ENCODE peak calls at places on chromosomes 7 and 10, in eight cellular contexts. One of them, this sample, is unnamed.

GRCh38 chr10:70324341-70324861 is 40.6 kb upstream of the NPFFR1 start:
- DNase-seq in CD8-positive, alpha-beta memory T cell: no peak
- DNase-seq in AG04449: no peak
- DNase-seq in cardiac muscle cell: no peak
- DNase-seq in CD4-positive, alpha-beta memory T cell: no peak
- DNase-seq in AG10803: no peak
- DNase-seq in heart right ventricle: no peak
- DNase-seq in right atrium auricular region: no peak
- DNase-seq in this sample: no peak

GRCh38 chr7:134454277-134454676 is 4.6 kb downstream of the AKR1B1 start:
- DNase-seq in CD8-positive, alpha-beta memory T cell: no peak
- DNase-seq in AG10803: peak; percentile 47
- DNase-seq in AG04449: no peak
- DNase-seq in CD4-positive, alpha-beta memory T cell: peak; percentile 22
- DNase-seq in heart right ventricle: no peak
- DNase-seq in cardiac muscle cell: no peak
- DNase-seq in right atrium auricular region: no peak
- DNase-seq in this sample: no peak

GRCh38 chr10:97407211-97407951 is 6.2 kb upstream of the RRP12 start:
- DNase-seq in right atrium auricular region: no peak
- DNase-seq in AG10803: peak; percentile 81
- DNase-seq in cardiac muscle cell: peak; percentile 85
- DNase-seq in CD8-positive, alpha-beta memory T cell: peak; percentile 39
- DNase-seq in AG04449: no peak
- DNase-seq in heart right ventricle: no peak
- DNase-seq in CD4-positive, alpha-beta memory T cell: peak; percentile 78
- DNase-seq in this sample: peak; percentile 28

GRCh38 chr7:4849390-4849789 is 12.4 kb downstream of the PAPOLB start:
- DNase-seq in CD8-positive, alpha-beta memory T cell: no peak
- DNase-seq in heart right ventricle: no peak
- DNase-seq in AG10803: peak; percentile 30
- DNase-seq in right atrium auricular region: no peak
- DNase-seq in CD4-positive, alpha-beta memory T cell: no peak
- DNase-seq in cardiac muscle cell: peak; percentile 17
- DNase-seq in AG04449: no peak
- DNase-seq in this sample: no peak

GRCh38 chr10:131773989-131774343 is 126.8 kb upstream of the PPP2R2D start:
- DNase-seq in CD4-positive, alpha-beta memory T cell: no peak
- DNase-seq in heart right ventricle: no peak
- DNase-seq in AG04449: no peak
- DNase-seq in cardiac muscle cell: no peak
- DNase-seq in right atrium auricular region: no peak
- DNase-seq in CD8-positive, alpha-beta memory T cell: no peak
- DNase-seq in AG10803: no peak
- DNase-seq in this sample: no peak

GRCh38 chr7:102287082-102287464 is 405 bp downstream of the SH2B2 start:
- DNase-seq in heart right ventricle: no peak
- DNase-seq in right atrium auricular region: no peak
- DNase-seq in cardiac muscle cell: no peak
- DNase-seq in AG10803: no peak
- DNase-seq in CD8-positive, alpha-beta memory T cell: no peak
- DNase-seq in AG04449: no peak
- DNase-seq in CD4-positive, alpha-beta memory T cell: no peak
- DNase-seq in this sample: no peak

GRCh38 chr7:37052673-37053072 is 328.4 kb upstream of the AOAH start:
- DNase-seq in right atrium auricular region: no peak
- DNase-seq in CD8-positive, alpha-beta memory T cell: no peak
- DNase-seq in AG10803: peak; percentile 4
- DNase-seq in cardiac muscle cell: peak; percentile 68
- DNase-seq in heart right ventricle: no peak
- DNase-seq in AG04449: no peak
- DNase-seq in CD4-positive, alpha-beta memory T cell: peak; percentile 2
- DNase-seq in this sample: no peak

GRCh38 chr10:114335614-114336013 is 68.7 kb downstream of the AFAP1L2 start:
- DNase-seq in right atrium auricular region: no peak
- DNase-seq in heart right ventricle: no peak
- DNase-seq in AG04449: no peak
- DNase-seq in cardiac muscle cell: no peak
- DNase-seq in CD4-positive, alpha-beta memory T cell: no peak
- DNase-seq in CD8-positive, alpha-beta memory T cell: no peak
- DNase-seq in AG10803: no peak
- DNase-seq in this sample: no peak

GRCh38 chr7:27516415-27516814 is 146.3 kb downstream of the HIBADH start:
- DNase-seq in CD8-positive, alpha-beta memory T cell: no peak
- DNase-seq in AG04449: no peak
- DNase-seq in heart right ventricle: no peak
- DNase-seq in AG10803: no peak
- DNase-seq in cardiac muscle cell: no peak
- DNase-seq in right atrium auricular region: no peak
- DNase-seq in CD4-positive, alpha-beta memory T cell: no peak
- DNase-seq in this sample: no peak

GRCh38 chr10:113953505-113954272 is 90.0 kb upstream of the ADRB1 start:
- DNase-seq in heart right ventricle: no peak
- DNase-seq in right atrium auricular region: no peak
- DNase-seq in cardiac muscle cell: no peak
- DNase-seq in CD8-positive, alpha-beta memory T cell: no peak
- DNase-seq in AG10803: no peak
- DNase-seq in CD4-positive, alpha-beta memory T cell: no peak
- DNase-seq in AG04449: no peak
- DNase-seq in this sample: no peak

GRCh38 chr7:135802697-135803096 is 54.1 kb upstream of the FAM180A start:
- DNase-seq in CD4-positive, alpha-beta memory T cell: no peak
- DNase-seq in cardiac muscle cell: peak; percentile 20
- DNase-seq in AG04449: no peak
- DNase-seq in CD8-positive, alpha-beta memory T cell: no peak
- DNase-seq in right atrium auricular region: no peak
- DNase-seq in heart right ventricle: no peak
- DNase-seq in AG10803: no peak
- DNase-seq in this sample: no peak

GRCh38 chr10:24324651-24325050 is 115.7 kb downstream of the KIAA1217 start:
- DNase-seq in cardiac muscle cell: no peak
- DNase-seq in AG10803: no peak
- DNase-seq in AG04449: no peak
- DNase-seq in heart right ventricle: no peak
- DNase-seq in CD4-positive, alpha-beta memory T cell: no peak
- DNase-seq in CD8-positive, alpha-beta memory T cell: no peak
- DNase-seq in right atrium auricular region: no peak
- DNase-seq in this sample: no peak

GRCh38 chr7:124781907-124782306 is 16.3 kb upstream of the GPR37 start:
- DNase-seq in AG10803: no peak
- DNase-seq in CD4-positive, alpha-beta memory T cell: no peak
- DNase-seq in cardiac muscle cell: no peak
- DNase-seq in CD8-positive, alpha-beta memory T cell: no peak
- DNase-seq in heart right ventricle: no peak
- DNase-seq in right atrium auricular region: no peak
- DNase-seq in AG04449: no peak
- DNase-seq in this sample: no peak

GRCh38 chr10:132095403-132096113 is 29.8 kb downstream of the JAKMIP3 start:
- DNase-seq in AG10803: no peak
- DNase-seq in heart right ventricle: no peak
- DNase-seq in right atrium auricular region: peak; percentile 36
- DNase-seq in AG04449: no peak
- DNase-seq in cardiac muscle cell: no peak
- DNase-seq in CD4-positive, alpha-beta memory T cell: no peak
- DNase-seq in CD8-positive, alpha-beta memory T cell: no peak
- DNase-seq in this sample: no peak

GRCh38 chr10:1687606-1688005 is 49.7 kb downstream of the ADARB2 start:
- DNase-seq in CD8-positive, alpha-beta memory T cell: no peak
- DNase-seq in AG10803: no peak
- DNase-seq in AG04449: no peak
- DNase-seq in CD4-positive, alpha-beta memory T cell: no peak
- DNase-seq in cardiac muscle cell: no peak
- DNase-seq in right atrium auricular region: no peak
- DNase-seq in heart right ventricle: no peak
- DNase-seq in this sample: no peak

GRCh38 chr10:128626397-128627060 is 500.3 kb upstream of the MKI67 start:
- DNase-seq in AG10803: no peak
- DNase-seq in heart right ventricle: no peak
- DNase-seq in AG04449: no peak
- DNase-seq in right atrium auricular region: no peak
- DNase-seq in CD4-positive, alpha-beta memory T cell: no peak
- DNase-seq in CD8-positive, alpha-beta memory T cell: no peak
- DNase-seq in cardiac muscle cell: no peak
- DNase-seq in this sample: no peak

DNA sequence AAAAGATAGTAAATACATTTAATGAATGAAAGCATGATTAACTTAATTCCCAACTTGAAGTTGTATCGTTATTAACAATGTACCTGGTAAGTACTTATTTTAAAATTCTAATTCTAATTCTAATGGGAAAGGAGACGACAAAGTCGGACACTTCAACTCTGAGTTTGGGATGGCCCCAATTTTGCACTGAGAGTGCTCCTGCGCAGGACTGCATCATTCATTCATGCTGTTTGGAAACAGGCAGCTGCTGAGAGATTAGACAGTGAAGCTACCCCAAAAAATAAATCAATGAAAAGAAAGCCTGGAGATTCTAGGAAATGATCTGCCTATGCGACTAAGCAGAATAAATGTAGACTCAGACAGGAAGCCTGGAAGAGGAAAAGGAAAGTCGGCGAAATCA is 141.7 kb upstream of the VKORC1L1 start:
- DNase-seq in CD8-positive, alpha-beta memory T cell: no peak
- DNase-seq in heart right ventricle: no peak
- DNase-seq in AG10803: no peak
- DNase-seq in AG04449: no peak
- DNase-seq in cardiac muscle cell: no peak
- DNase-seq in CD4-positive, alpha-beta memory T cell: no peak
- DNase-seq in right atrium auricular region: no peak
- DNase-seq in this sample: no peak
- H3K4me3 ChIP-seq in CD8-positive, alpha-beta memory T cell: no peak overlapping the region
- H3K4me3 ChIP-seq in heart right ventricle: no peak overlapping the region
- H3K4me3 ChIP-seq in AG10803: no peak overlapping the region
- H3K4me3 ChIP-seq in AG04449: peak overlapping the region; percentile 41
- H3K4me3 ChIP-seq in cardiac muscle cell: peak overlapping the region; percentile 21
- H3K4me3 ChIP-seq in CD4-positive, alpha-beta memory T cell: no peak overlapping the region
- H3K4me3 ChIP-seq in right atrium auricular region: peak overlapping the region; percentile 35
- H3K4me3 ChIP-seq in this sample: peak overlapping the region; percentile 35

DNA sequence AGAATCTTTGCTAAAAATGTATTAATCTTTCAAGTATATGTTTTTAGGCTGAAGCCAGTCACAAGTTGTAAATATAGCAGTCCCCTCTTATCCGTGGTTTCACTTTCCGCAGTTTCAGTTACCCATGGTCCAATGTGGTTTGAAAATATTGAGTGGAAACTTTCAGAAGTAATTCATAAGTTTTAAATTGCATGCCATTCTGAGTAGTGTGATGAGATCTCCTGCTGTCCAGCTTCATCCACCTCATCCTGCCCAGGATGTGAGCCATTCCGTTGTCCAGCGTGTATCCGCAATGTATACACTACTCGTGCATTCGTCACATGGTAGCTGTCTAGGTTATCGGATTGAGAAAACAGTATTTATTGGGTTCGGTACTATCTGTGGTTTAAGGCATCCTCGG is 12.2 kb downstream of the PDCD4 start:
- DNase-seq in right atrium auricular region: no peak
- DNase-seq in cardiac muscle cell: no peak
- DNase-seq in AG04449: no peak
- DNase-seq in heart right ventricle: no peak
- DNase-seq in AG10803: no peak
- DNase-seq in CD8-positive, alpha-beta memory T cell: no peak
- DNase-seq in CD4-positive, alpha-beta memory T cell: no peak
- DNase-seq in this sample: no peak
- H3K4me3 ChIP-seq in right atrium auricular region: no peak overlapping the region
- H3K4me3 ChIP-seq in cardiac muscle cell: no peak overlapping the region
- H3K4me3 ChIP-seq in AG04449: no peak overlapping the region
- H3K4me3 ChIP-seq in heart right ventricle: no peak overlapping the region
- H3K4me3 ChIP-seq in AG10803: no peak overlapping the region
- H3K4me3 ChIP-seq in CD8-positive, alpha-beta memory T cell: peak overlapping the region; percentile 36
- H3K4me3 ChIP-seq in CD4-positive, alpha-beta memory T cell: no peak overlapping the region
- H3K4me3 ChIP-seq in this sample: no peak overlapping the region

DNA sequence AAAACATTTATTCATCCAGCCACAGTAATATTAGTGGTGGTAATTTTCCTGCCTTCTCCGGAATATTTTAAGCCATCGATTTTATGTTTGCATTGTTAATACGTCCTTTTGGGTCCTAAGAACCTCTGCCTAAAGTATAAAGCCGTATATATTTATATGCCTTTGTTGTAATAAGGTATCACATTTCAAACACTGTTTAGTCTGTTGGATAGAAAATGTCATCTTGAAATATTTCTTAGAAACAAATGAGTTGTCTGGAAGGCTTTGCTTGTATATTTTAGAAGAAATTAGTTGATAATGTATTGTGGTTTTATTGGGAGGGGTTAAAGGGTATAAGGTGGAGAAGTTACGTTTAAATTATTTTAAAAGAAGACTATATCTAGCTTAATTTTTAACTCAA is 11.1 kb downstream of the PRPF18 start:
- DNase-seq in right atrium auricular region: no peak
- DNase-seq in CD4-positive, alpha-beta memory T cell: no peak
- DNase-seq in heart right ventricle: no peak
- DNase-seq in cardiac muscle cell: no peak
- DNase-seq in CD8-positive, alpha-beta memory T cell: no peak
- DNase-seq in AG04449: no peak
- DNase-seq in AG10803: no peak
- DNase-seq in this sample: no peak
- H3K4me3 ChIP-seq in right atrium auricular region: no peak overlapping the region
- H3K4me3 ChIP-seq in CD4-positive, alpha-beta memory T cell: no peak overlapping the region
- H3K4me3 ChIP-seq in heart right ventricle: no peak overlapping the region
- H3K4me3 ChIP-seq in cardiac muscle cell: no peak overlapping the region
- H3K4me3 ChIP-seq in CD8-positive, alpha-beta memory T cell: no peak overlapping the region
- H3K4me3 ChIP-seq in AG04449: no peak overlapping the region
- H3K4me3 ChIP-seq in AG10803: no peak overlapping the region
- H3K4me3 ChIP-seq in this sample: no peak overlapping the region

GRCh38 chr10:372566-372965 is 237.3 kb downstream of the ZMYND11 start:
- DNase-seq in AG10803: no peak
- DNase-seq in CD8-positive, alpha-beta memory T cell: no peak
- DNase-seq in AG04449: no peak
- DNase-seq in cardiac muscle cell: no peak
- DNase-seq in CD4-positive, alpha-beta memory T cell: no peak
- DNase-seq in heart right ventricle: no peak
- DNase-seq in right atrium auricular region: no peak
- DNase-seq in this sample: no peak

GRCh38 chr10:374354-374753 is 239.1 kb downstream of the ZMYND11 start:
- DNase-seq in CD8-positive, alpha-beta memory T cell: no peak
- DNase-seq in cardiac muscle cell: no peak
- DNase-seq in CD4-positive, alpha-beta memory T cell: no peak
- DNase-seq in right atrium auricular region: no peak
- DNase-seq in AG04449: no peak
- DNase-seq in AG10803: no peak
- DNase-seq in heart right ventricle: no peak
- DNase-seq in this sample: no peak

GRCh38 chr10:371515-371914 is 236.3 kb downstream of the ZMYND11 start:
- DNase-seq in AG10803: no peak
- DNase-seq in CD8-positive, alpha-beta memory T cell: no peak
- DNase-seq in cardiac muscle cell: no peak
- DNase-seq in AG04449: no peak
- DNase-seq in CD4-positive, alpha-beta memory T cell: no peak
- DNase-seq in right atrium auricular region: no peak
- DNase-seq in heart right ventricle: no peak
- DNase-seq in this sample: no peak

GRCh38 chr10:373516-374309 is 238.5 kb downstream of the ZMYND11 start:
- DNase-seq in AG10803: peak; percentile 79
- DNase-seq in cardiac muscle cell: peak; percentile 68
- DNase-seq in AG04449: peak; percentile 44
- DNase-seq in heart right ventricle: no peak
- DNase-seq in CD8-positive, alpha-beta memory T cell: no peak
- DNase-seq in right atrium auricular region: no peak
- DNase-seq in CD4-positive, alpha-beta memory T cell: no peak
- DNase-seq in this sample: peak; percentile 47

DNA sequence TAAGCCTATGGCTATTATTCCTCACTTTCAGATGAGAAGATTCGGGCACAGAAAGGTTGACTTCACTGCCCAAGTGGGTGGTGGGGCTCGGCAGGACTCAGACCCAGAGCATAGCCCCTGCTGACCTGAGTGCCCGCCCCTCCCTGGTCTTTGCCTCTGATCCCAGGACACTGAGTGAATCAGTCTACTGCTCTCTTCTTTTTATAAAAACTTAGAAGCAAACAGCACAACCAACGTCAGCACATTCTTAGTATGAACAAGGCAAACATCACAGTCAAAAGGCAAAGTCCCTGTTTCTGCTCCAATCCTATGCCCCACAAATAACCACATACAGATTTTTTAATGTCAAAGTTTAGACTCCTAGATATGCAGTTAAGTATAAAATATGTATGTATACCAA is 237.8 kb downstream of the ZMYND11 start:
- DNase-seq in heart right ventricle: no peak
- DNase-seq in AG04449: no peak
- DNase-seq in AG10803: peak; percentile 37
- DNase-seq in CD8-positive, alpha-beta memory T cell: no peak
- DNase-seq in CD4-positive, alpha-beta memory T cell: no peak
- DNase-seq in cardiac muscle cell: peak; percentile 20
- DNase-seq in right atrium auricular region: no peak
- DNase-seq in this sample: no peak
- H3K4me3 ChIP-seq in heart right ventricle: no peak overlapping the region
- H3K4me3 ChIP-seq in AG04449: no peak overlapping the region
- H3K4me3 ChIP-seq in AG10803: no peak overlapping the region
- H3K4me3 ChIP-seq in CD8-positive, alpha-beta memory T cell: no peak overlapping the region
- H3K4me3 ChIP-seq in CD4-positive, alpha-beta memory T cell: no peak overlapping the region
- H3K4me3 ChIP-seq in cardiac muscle cell: no peak overlapping the region
- H3K4me3 ChIP-seq in right atrium auricular region: no peak overlapping the region
- H3K4me3 ChIP-seq in this sample: no peak overlapping the region

This sample was measured in skeletal muscle cell.